ENCODE peak calls at places on chromosomes 6 and 20, in ten cellular contexts. P is cardiac muscle cell; F is A673; J is GM23248; I is trophoblast cell; K is CD8-positive, alpha-beta T cell; L is NT2/D1; R is spleen; T is GM23338; Y is psoas muscle. G is an unnamed sample. For H3K27me3, the result is how much of the 10 kb centered on the place peaks cover.

GRCh38 chr20:25045343-25045712 is 12.6 kb downstream of the ACSS1 start:
- DNase-seq in F (no peak), Y (peak), I (no peak), T (no peak), L (no peak), J (no peak), P (no peak), K (no peak), R (peak), G (no peak)

GRCh38 chr6:157088841-157089240 is 234.5 kb downstream of the TMEM242 start:
- DNase-seq in R (no peak), I (no peak), J (no peak), T (no peak), Y (no peak), K (no peak), L (no peak), F (no peak), P (no peak), G (no peak)

GRCh38 chr6:1910621-1911407 is 301.1 kb downstream of the FOXC1 start:
- DNase-seq in R (no peak), F (no peak), J (peak), L (no peak), T (no peak), P (no peak), I (no peak), K (no peak), Y (no peak), G (no peak)

GRCh38 chr6:145015739-145016558 is 719.4 kb downstream of the EPM2A start:
- DNase-seq in J (peak), K (no peak), L (no peak), T (no peak), I (peak), Y (no peak), F (peak), P (peak), R (no peak), G (no peak)

GRCh38 chr6:39493717-39494116 is 171.2 kb upstream of the KCNK16 start:
- DNase-seq in F (no peak), J (peak), T (no peak), I (no peak), L (no peak), P (peak), R (no peak), Y (no peak), K (no peak), G (no peak)

GRCh38 chr6:131758920-131759319 is 48.1 kb upstream of the CTAGE9 start:
- DNase-seq in Y (no peak), I (no peak), L (no peak), F (no peak), K (no peak), T (no peak), R (no peak), J (peak), P (no peak), G (no peak)

GRCh38 chr20:49252556-49253350 is 25.1 kb downstream of the ZNFX1 start:
- DNase-seq in R (no peak), L (no peak), K (no peak), Y (no peak), P (no peak), F (peak), J (no peak), I (no peak), T (no peak), G (no peak)

GRCh38 chr6:130889423-130889822 is 62.2 kb downstream of the SMLR1 start:
- DNase-seq in P (no peak), F (no peak), R (no peak), K (no peak), I (no peak), L (no peak), T (no peak), Y (no peak), J (no peak), G (no peak)

GRCh38 chr6:23659125-23659524 is 466.9 kb upstream of the NRSN1 start:
- DNase-seq in L (peak), K (no peak), J (peak), T (peak), I (peak), F (peak), R (no peak), P (peak), Y (no peak), G (peak)

GRCh38 chr6:137973201-137973600 is 106.1 kb downstream of the TNFAIP3 start:
- DNase-seq in P (peak), K (no peak), J (peak), F (no peak), Y (no peak), R (no peak), T (no peak), L (no peak), I (peak), G (no peak)

GRCh38 chr6:169971951-169972651 is 220.7 kb downstream of the ERMARD start:
- DNase-seq in P (no peak), I (no peak), L (no peak), F (no peak), Y (no peak), T (no peak), J (no peak), K (no peak), R (peak), G (peak)

GRCh38 chr6:157283330-157283898 is 39.9 kb downstream of the TMEM242 start:
- DNase-seq in K (peak), I (no peak), L (no peak), F (no peak), T (no peak), J (peak), R (no peak), Y (no peak), P (no peak), G (peak)

GRCh38 chr6:19121516-19121915 is 715.7 kb upstream of the ID4 start:
- DNase-seq in L (no peak), T (no peak), I (no peak), Y (no peak), P (no peak), R (no peak), F (no peak), K (no peak), J (no peak), G (no peak)

GRCh38 chr20:25546048-25546447 is 39.3 kb downstream of the NINL start:
- DNase-seq in L (no peak), F (no peak), J (no peak), Y (no peak), T (no peak), K (no peak), R (no peak), I (no peak), P (no peak), G (peak)

GRCh38 chr20:35304956-35305355 is 12.7 kb upstream of the FAM83C start:
- DNase-seq in I (no peak), R (no peak), K (no peak), T (no peak), L (no peak), P (no peak), F (no peak), Y (no peak), J (no peak), G (peak)

GRCh38 chr20:35303735-35304431 is 11.7 kb upstream of the FAM83C start:
- DNase-seq in J (peak), R (peak), I (peak), T (peak), Y (peak), K (peak), P (peak), F (peak), L (peak), G (peak)

GRCh38 chr20:35306931-35307517 is 14.8 kb upstream of the FAM83C start:
- DNase-seq in J (peak), F (peak), I (peak), K (no peak), T (peak), L (peak), R (no peak), P (peak), Y (peak), G (peak)

GRCh38 chr20:35307666-35308653 is 15.7 kb upstream of the FAM83C start:
- DNase-seq in P (peak), L (no peak), R (no peak), K (no peak), T (no peak), F (no peak), I (no peak), Y (peak), J (peak), G (no peak)

DNA sequence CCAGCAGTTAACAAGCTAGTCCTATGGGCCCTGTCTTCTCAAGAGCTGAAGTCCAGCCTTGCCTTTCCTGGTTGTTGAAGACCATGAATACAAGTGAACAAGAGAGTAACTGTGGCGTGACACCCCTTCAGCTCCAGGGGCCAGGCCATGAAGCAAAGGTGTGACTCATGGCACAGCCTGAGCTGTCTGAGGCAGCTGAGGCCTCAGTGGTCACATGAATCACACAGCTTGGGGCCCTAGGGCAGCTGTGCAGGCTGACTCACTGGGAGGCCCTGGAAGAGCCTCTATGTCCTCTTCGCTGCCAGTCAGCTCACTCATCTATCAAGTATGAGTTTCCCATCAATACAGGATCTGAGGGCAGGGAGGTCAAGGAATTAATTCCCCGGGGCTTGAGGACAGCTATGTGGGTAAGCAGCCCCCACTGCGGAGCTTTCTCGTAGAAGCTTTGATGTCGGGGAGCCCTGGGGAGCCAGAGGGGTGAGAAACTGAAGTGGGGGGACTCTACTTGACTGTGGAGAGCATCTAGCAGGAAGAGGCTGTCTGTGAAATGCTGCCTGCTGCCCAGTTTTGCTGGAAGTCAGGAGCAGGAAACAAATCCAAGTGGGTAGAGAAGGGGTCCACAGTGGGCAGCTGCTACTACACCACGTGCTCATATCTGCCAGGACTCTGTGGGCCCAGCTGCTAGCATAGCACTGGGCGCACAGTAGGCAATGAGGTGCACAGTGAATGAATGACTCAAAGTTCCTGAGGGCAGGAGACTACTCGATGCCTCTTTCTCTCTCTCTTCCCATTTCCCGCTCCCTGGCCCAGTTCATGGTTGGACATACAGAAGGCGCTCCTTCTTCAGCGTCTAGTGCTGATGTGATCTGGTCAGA is 13.7 kb upstream of the FAM83C start:
- DNase-seq in Y (peak), P (peak), L (no peak), T (no peak), I (peak), J (peak), K (no peak), F (peak), R (no peak), G (peak)
- H3K4me3 ChIP-seq in Y (peak), P (no peak), L (no peak), T (no peak), I (no peak), J (no peak), K (no peak), F (no peak), R (no peak), G (no peak)

DNA sequence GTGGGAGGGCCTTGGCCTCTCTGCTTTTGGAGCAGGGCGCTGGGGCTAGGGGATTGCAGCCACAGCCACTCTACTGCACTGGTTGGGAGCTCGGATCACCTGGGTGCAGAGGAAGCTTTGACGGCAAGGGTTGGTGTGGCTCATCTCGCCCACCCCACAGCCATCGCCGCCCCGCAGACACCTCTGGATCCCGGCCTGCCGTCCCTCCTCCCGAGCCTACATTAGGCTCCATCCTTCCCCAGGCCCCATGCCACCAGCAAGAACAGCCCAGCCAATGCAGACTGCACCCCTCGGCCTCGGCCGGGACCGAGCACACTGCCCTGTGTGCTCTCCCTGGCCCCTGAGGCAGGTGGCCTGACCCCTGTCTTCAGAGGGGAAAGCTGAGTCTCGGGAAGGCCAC is 6.3 kb upstream of the NKAIN4 start:
- DNase-seq in K (no peak), L (no peak), T (no peak), P (no peak), J (no peak), I (no peak), R (no peak), Y (no peak), F (no peak), G (no peak)
- H3K27me3 ChIP-seq in K (under half), L (under half), T (under half), P (under half), J (under half), I (under half), R (under half), Y (half or more), F (under half), G (under half)

GRCh38 chr6:148223424-148223842 is 119.2 kb upstream of the SASH1 start:
- DNase-seq in J (peak), R (no peak), K (no peak), I (no peak), F (no peak), P (no peak), L (no peak), Y (no peak), T (no peak), G (no peak)
- H3K4me3 ChIP-seq in J (no peak), R (no peak), K (no peak), I (no peak), F (no peak), P (no peak), L (no peak), Y (no peak), T (no peak), G (no peak)

DNA sequence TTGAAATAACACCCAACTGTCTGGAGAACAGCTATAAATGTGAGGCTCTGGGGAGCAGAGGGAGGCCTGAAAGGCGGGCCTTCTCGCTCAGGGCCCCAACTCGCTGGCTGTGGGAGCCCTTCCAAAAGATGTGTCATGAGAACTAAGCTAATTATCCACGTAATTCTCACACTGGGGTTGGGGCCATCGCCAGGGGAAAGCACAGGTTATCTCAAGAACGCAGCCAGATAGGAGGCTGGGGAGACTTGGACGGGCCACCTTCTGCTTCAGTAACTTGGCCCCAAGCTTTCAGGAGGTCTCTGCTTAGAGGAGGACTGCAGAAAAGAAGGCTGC is 1.6 kb downstream of the PXDC1 start:
- DNase-seq in Y (peak), R (no peak), L (no peak), T (no peak), P (peak), F (peak), K (no peak), I (peak), J (peak), G (no peak)
- H3K27me3 ChIP-seq in Y (under half), R (under half), L (under half), T (half or more), P (under half), F (under half), K (under half), I (under half), J (under half), G (under half)

DNA sequence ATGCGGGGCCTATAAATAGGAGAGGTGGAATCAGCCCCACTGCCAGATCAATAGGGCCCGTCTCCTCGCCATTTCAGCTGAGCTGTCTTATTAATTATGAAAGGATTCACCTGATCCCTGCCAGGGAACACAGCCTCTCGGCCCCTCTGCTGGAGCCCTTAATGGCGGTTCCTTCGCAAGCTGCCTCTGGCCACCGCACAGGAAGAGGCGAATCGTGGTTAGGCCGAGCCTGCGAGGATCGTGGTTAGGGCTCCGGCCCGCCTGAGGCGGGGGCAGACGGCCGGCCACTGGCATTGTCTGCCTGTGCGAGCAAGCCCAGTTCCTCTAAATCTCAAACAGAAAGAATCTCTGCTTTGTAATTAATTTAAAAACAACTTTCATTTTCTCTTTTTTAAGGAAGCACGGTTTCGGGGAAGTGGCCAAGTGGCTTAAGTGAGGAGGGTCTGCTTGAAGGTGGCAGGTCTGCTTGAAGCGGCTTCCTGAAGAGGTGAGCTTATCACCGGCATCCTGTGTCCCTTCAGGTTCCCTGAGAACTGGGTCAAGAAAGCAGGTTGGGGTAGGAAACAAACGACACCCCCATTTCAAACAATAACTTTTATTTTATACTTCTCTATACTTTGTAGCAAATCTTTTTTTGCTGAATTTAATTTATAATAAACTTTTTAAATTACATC is 9.2 kb downstream of the NRN1 start:
- DNase-seq in F (peak), I (peak), T (peak), P (no peak), Y (peak), J (peak), K (no peak), L (no peak), R (peak), G (peak)
- H3K4me3 ChIP-seq in F (peak), I (no peak), T (peak), P (peak), Y (peak), J (peak), K (peak), L (peak), R (peak), G (peak)

GRCh38 chr6:27565839-27566779 is 93.2 kb upstream of the ZNF184 start:
- DNase-seq in P (no peak), J (no peak), R (no peak), I (peak), L (no peak), T (peak), Y (no peak), F (no peak), K (no peak), G (peak)
- H3K27me3 ChIP-seq in P (half or more), J (half or more), R (half or more), I (under half), L (under half), T (under half), Y (half or more), F (under half), K (under half), G (under half)

GRCh38 chr6:161436106-161436876 is 162.4 kb upstream of the AGPAT4 start:
- DNase-seq in I (no peak), P (no peak), Y (no peak), T (no peak), L (no peak), R (no peak), K (no peak), F (no peak), J (no peak), G (no peak)

GRCh38 chr6:161440299-161440698 is 166.4 kb upstream of the AGPAT4 start:
- DNase-seq in F (no peak), L (no peak), T (no peak), I (no peak), Y (no peak), J (no peak), P (no peak), K (no peak), R (no peak), G (peak)

GRCh38 chr6:161438430-161439030 is 164.7 kb upstream of the AGPAT4 start:
- DNase-seq in I (no peak), Y (no peak), K (no peak), L (no peak), T (no peak), F (no peak), J (no peak), P (no peak), R (no peak), G (no peak)

GRCh38 chr6:161437851-161438250 is 164.0 kb upstream of the AGPAT4 start:
- DNase-seq in P (no peak), I (no peak), T (no peak), K (no peak), F (no peak), R (no peak), Y (no peak), L (no peak), J (peak), G (no peak)

DNA sequence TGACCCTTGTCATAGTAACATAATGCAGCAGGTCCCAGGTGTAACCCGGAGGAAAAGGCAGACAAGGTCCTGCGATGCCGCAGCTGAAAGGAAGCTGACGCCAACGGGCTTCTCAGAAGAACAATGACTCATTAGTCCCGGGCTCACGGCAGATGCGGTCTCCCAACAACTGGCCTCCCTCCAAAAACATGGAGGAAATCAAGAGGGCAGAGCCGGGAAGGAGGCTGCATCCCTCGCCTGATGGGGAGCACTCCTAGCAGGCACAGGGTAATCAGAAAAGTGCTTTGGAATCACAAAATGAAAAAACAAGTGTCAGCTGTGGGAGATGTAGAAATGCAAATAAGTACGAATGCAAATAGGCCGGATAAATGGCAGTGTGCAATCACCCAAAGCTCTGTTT is 165.2 kb upstream of the AGPAT4 start:
- DNase-seq in J (peak), R (no peak), L (no peak), P (peak), K (no peak), Y (peak), T (no peak), F (peak), I (peak), G (no peak)
- H3K4me3 ChIP-seq in J (peak), R (no peak), L (no peak), P (no peak), K (no peak), Y (peak), T (no peak), F (peak), I (no peak), G (no peak)